ENCODE peak calls at places on chromosomes 1 and 21, in ten cellular contexts. C is MG63; Q is NCI-H2171 treated with DMSO at 0.1 percent for 48 hours; G is activated CD4-positive, alpha-beta T cell treated with anti-CD3 and anti-CD28 coated beads, Interleukin-2, amount 10 ng/mL, durations not matched to agents 24 days and 14 days; B is SHP77; X is stimulated activated naive CD4-positive, alpha-beta T cell; R is NCI-H226; L is hypothalamus; W is ELR; J is HTR-8/SVneo. O is an unnamed sample.
A peak's percentile ranks its signal among the peaks of the same experiment; 100 is the strongest.

GRCh38 chr1:109910123-109910962 is at the start of gene CSF1:
- DNase-seq in C (peak; percentile 94), Q (peak; percentile 23), G (peak; percentile 91), B (no peak), X (peak; percentile 36), R (peak; percentile 59), L (peak; percentile 81), W (peak; percentile 73), J (peak; percentile 54), O (no peak)

GRCh38 chr1:16189003-16189402 is 23.4 kb downstream of the ARHGEF19 start:
- DNase-seq in C (peak; percentile 95), Q (no peak), G (no peak), B (no peak), X (no peak), R (peak; percentile 71), L (no peak), W (peak; percentile 79), J (peak; percentile 19), O (no peak)

GRCh38 chr1:173914366-173914871 is 2.7 kb downstream of the SERPINC1 start:
- DNase-seq in C (peak; percentile 24), Q (peak; percentile 1), G (peak; percentile 66), B (no peak), X (no peak), R (no peak), L (no peak), W (peak; percentile 64), J (peak; percentile 30), O (peak; percentile 44)

GRCh38 chr1:81664341-81664740 is 136.4 kb upstream of the ADGRL2 start:
- DNase-seq in C (no peak), Q (no peak), G (no peak), B (no peak), X (no peak), R (no peak), L (no peak), W (no peak), J (no peak), O (no peak)

GRCh38 chr1:224696891-224697765 is 81.0 kb downstream of the CNIH3 start:
- DNase-seq in C (peak; percentile 50), Q (no peak), G (no peak), B (no peak), X (no peak), R (peak; percentile 27), L (no peak), W (peak; percentile 79), J (peak; percentile 17), O (no peak)

GRCh38 chr1:193754732-193755427 is 568.5 kb upstream of the B3GALT2 start:
- DNase-seq in C (no peak), Q (peak; percentile 10), G (no peak), B (no peak), X (no peak), R (no peak), L (no peak), W (peak; percentile 43), J (no peak), O (no peak)

GRCh38 chr1:1399870-1400575 is 888 bp upstream of the CCNL2 start:
- DNase-seq in C (no peak), Q (no peak), G (no peak), B (no peak), X (no peak), R (no peak), L (no peak), W (peak; percentile 47), J (no peak), O (no peak)

GRCh38 chr1:225541383-225541782 is 111.5 kb downstream of the ENAH start:
- DNase-seq in C (no peak), Q (no peak), G (no peak), B (no peak), X (no peak), R (no peak), L (no peak), W (no peak), J (no peak), O (no peak)

GRCh38 chr1:39080884-39081265 is 54.7 kb downstream of the NDUFS5 start:
- DNase-seq in C (no peak), Q (no peak), G (no peak), B (no peak), X (no peak), R (no peak), L (peak; percentile 41), W (peak; percentile 22), J (no peak), O (no peak)

GRCh38 chr21:41707231-41707988 is 59.4 kb downstream of the RIPK4 start:
- DNase-seq in C (no peak), Q (no peak), G (no peak), B (peak; percentile 6), X (no peak), R (no peak), L (no peak), W (peak; percentile 22), J (no peak), O (no peak)

GRCh38 chr1:119482517-119483425 is 24.2 kb upstream of the HSD3B1 start:
- DNase-seq in C (no peak), Q (no peak), G (no peak), B (no peak), X (no peak), R (peak; percentile 74), L (no peak), W (no peak), J (no peak), O (no peak)

GRCh38 chr1:220527279-220528048 is 472 bp upstream of the MARK1 start:
- DNase-seq in C (no peak), Q (peak; percentile 86), G (peak; percentile 50), B (peak; percentile 76), X (no peak), R (no peak), L (peak; percentile 66), W (no peak), J (no peak), O (no peak)

GRCh38 chr1:209590405-209590804 is 6.9 kb downstream of the CAMK1G start:
- DNase-seq in C (peak; percentile 58), Q (no peak), G (no peak), B (no peak), X (no peak), R (peak; percentile 12), L (peak; percentile 8), W (no peak), J (no peak), O (peak; percentile 19)

GRCh38 chr1:11594222-11594621 is 60.0 kb downstream of the FBXO2 start:
- DNase-seq in C (no peak), Q (no peak), G (no peak), B (no peak), X (no peak), R (no peak), L (no peak), W (peak; percentile 8), J (peak; percentile 35), O (peak; percentile 22)

GRCh38 chr21:32426592-32427051 is 14.1 kb downstream of the EVA1C start:
- DNase-seq in C (no peak), Q (no peak), G (no peak), B (no peak), X (no peak), R (no peak), L (peak; percentile 27), W (peak; percentile 38), J (no peak), O (peak; percentile 23)

GRCh38 chr21:33411949-33412430 is 8.8 kb downstream of the IFNGR2 start:
- DNase-seq in C (no peak), Q (no peak), G (no peak), B (no peak), X (no peak), R (no peak), L (no peak), W (no peak), J (no peak), O (peak; percentile 50)

GRCh38 chr1:56901720-56902119 is 47.1 kb downstream of the C8A start:
- DNase-seq in C (no peak), Q (no peak), G (no peak), B (no peak), X (no peak), R (no peak), L (no peak), W (peak; percentile 22), J (no peak), O (no peak)

O was measured in HepG2.